ENCODE peak calls at places on chromosomes 4 and X, in four cellular contexts. F is spleen, K is GM12878, L is lung. P is an unnamed sample. For H3K4me1, H3K9me3 and H3K36me3, the result is how much of the 10 kb centered on the place peaks cover.

GRCh38 chr4:174037631-174038030 is 245.8 kb downstream of the FBXO8 start:
- DNase-seq in L (no peak), F (no peak), K (no peak), P (no peak)

GRCh38 chr4:17142232-17142711 is 243.8 kb upstream of the LDB2 start:
- DNase-seq in L (no peak), F (no peak), K (no peak), P (no peak)

GRCh38 chr4:143336828-143337599 is at the start of gene GAB1:
- DNase-seq in K (no peak), L (peak), F (peak), P (peak)

GRCh38 chr4:93827272-93827947 is 1.1 kb upstream of the ATOH1 start:
- DNase-seq in K (no peak), L (no peak), F (no peak), P (no peak)

GRCh38 chr4:178415925-178416324 is 973.7 kb upstream of the AGA start:
- DNase-seq in L (no peak), K (no peak), F (peak), P (no peak)

GRCh38 chr4:176999943-177000543 is 207.3 kb upstream of the VEGFC start:
- DNase-seq in L (no peak), F (no peak), K (no peak), P (no peak)

GRCh38 chr4:26459054-26459755 is 31.1 kb downstream of the CCKAR start:
- DNase-seq in L (no peak), K (peak), F (no peak), P (no peak)

GRCh38 chr4:89254847-89255246 is 52.8 kb downstream of the GPRIN3 start:
- DNase-seq in K (no peak), F (no peak), L (no peak), P (no peak)

GRCh38 chrX:71615056-71615455 is 3.3 kb downstream of the CXCR3 start:
- DNase-seq in K (no peak), L (no peak), F (no peak), P (no peak)

GRCh38 chrX:119676949-119677653 is 15.9 kb downstream of the SEPTIN6 start:
- DNase-seq in F (no peak), L (no peak), K (no peak), P (no peak)

GRCh38 chr4:95293014-95293413 is 255.8 kb downstream of the UNC5C start:
- DNase-seq in F (no peak), L (no peak), K (no peak), P (no peak)

GRCh38 chr4:38823766-38824165 is 19.2 kb upstream of the TLR1 start:
- DNase-seq in L (no peak), F (no peak), K (no peak), P (no peak)

GRCh38 chr4:152256996-152257395 is 278.9 kb downstream of the FBXW7 start:
- DNase-seq in L (no peak), K (no peak), F (no peak), P (no peak)
- H3K4me1 ChIP-seq in L (under half), K (under half), F (under half), P (under half)

GRCh38 chrX:116862340-116862739 is 399.6 kb upstream of the CT83 start:
- DNase-seq in K (no peak), F (no peak), L (no peak), P (no peak)

GRCh38 chrX:116863029-116863428 is 400.3 kb upstream of the CT83 start:
- DNase-seq in F (no peak), K (no peak), L (no peak), P (no peak)
- H3K9me3 ChIP-seq in F (under half), K (under half), L (under half), P (under half)

GRCh38 chr4:75497133-75497532 is 17.1 kb downstream of the RCHY1 start:
- DNase-seq in F (no peak), K (no peak), L (no peak), P (no peak)
- H3K36me3 ChIP-seq in F (half or more), K (under half), L (under half), P (under half)

GRCh38 chr4:158791588-158791987 is 22.8 kb downstream of the FNIP2 start:
- DNase-seq in F (no peak), K (no peak), L (no peak), P (no peak)
- H3K4me1 ChIP-seq in F (under half), K (under half), L (under half), P (under half)

GRCh38 chr4:101339332-101339731 is 8.0 kb downstream of the PPP3CA start:
- DNase-seq in L (no peak), K (no peak), F (no peak), P (no peak)
- H3K9me3 ChIP-seq in L (under half), K (under half), F (under half), P (under half)